ENCODE peak calls at places on chromosomes 2 and 18, in five cellular contexts. V, I, E, C and L are unnamed samples.

GRCh38 chr18:56314396-56314795 is 324.0 kb downstream of the TXNL1 start:
- DNase-seq in V (peak; percentile 53), I (no peak), E (peak; percentile 9), C (no peak), L (no peak)

GRCh38 chr2:231926761-231927565 is 767 bp upstream of the NPPC start:
- DNase-seq in C (peak; percentile 71), I (peak; percentile 85), E (no peak), V (no peak), L (no peak)

GRCh38 chr2:239337122-239337876 is 63.5 kb downstream of the HDAC4 start:
- DNase-seq in E (peak; percentile 44), I (no peak), V (no peak), C (no peak), L (peak; percentile 58)

GRCh38 chr2:19860022-19860421 is 41.8 kb downstream of the TTC32 start:
- DNase-seq in V (no peak), C (no peak), I (no peak), E (peak; percentile 84), L (no peak)

GRCh38 chr18:61153571-61153970 is 179.7 kb upstream of the CDH20 start:
- DNase-seq in V (no peak), C (no peak), I (no peak), E (no peak), L (no peak)

GRCh38 chr2:27606611-27607010 is 22.2 kb downstream of the CCDC121 start:
- DNase-seq in C (no peak), I (no peak), E (no peak), V (no peak), L (no peak)

GRCh38 chr2:74206180-74206688 is 7.8 kb downstream of the MTHFD2 start:
- DNase-seq in I (peak; percentile 59), V (no peak), C (no peak), E (peak; percentile 79), L (no peak)

GRCh38 chr18:6039055-6039454 is 143.7 kb upstream of the TMEM200C start:
- DNase-seq in I (no peak), V (no peak), E (peak; percentile 28), C (no peak), L (no peak)

GRCh38 chr18:13221821-13222220 is 3.3 kb downstream of the LDLRAD4 start:
- DNase-seq in E (peak; percentile 75), I (no peak), C (peak; percentile 93), V (peak; percentile 46), L (peak; percentile 76)

GRCh38 chr2:197128126-197128525 is 182.5 kb downstream of the ANKRD44 start:
- DNase-seq in I (no peak), C (no peak), V (no peak), E (no peak), L (no peak)

GRCh38 chr18:40055262-40055661 is 1899.8 kb upstream of the PIK3C3 start:
- DNase-seq in E (no peak), C (no peak), I (no peak), V (no peak), L (no peak)

GRCh38 chr2:184425083-184425482 is 173.2 kb upstream of the ZNF804A start:
- DNase-seq in V (no peak), C (no peak), I (no peak), E (no peak), L (no peak)

GRCh38 chr18:47721876-47722275 is 208.6 kb downstream of the SMAD2 start:
- DNase-seq in C (no peak), V (no peak), I (no peak), E (no peak), L (no peak)

GRCh38 chr2:68039317-68039716 is 23.5 kb downstream of the C1D start:
- DNase-seq in I (no peak), C (no peak), E (no peak), V (no peak), L (no peak)

GRCh38 chr18:27143580-27144287 is 41.4 kb downstream of the CHST9 start:
- DNase-seq in I (peak; percentile 68), V (peak; percentile 85), E (no peak), C (peak; percentile 67), L (no peak)

GRCh38 chr2:20113986-20114938 is 62.8 kb upstream of the LAPTM4A start:
- DNase-seq in V (no peak), I (no peak), E (no peak), C (no peak), L (no peak)

GRCh38 chr18:62249478-62250097 is 62.5 kb downstream of the RELCH start:
- DNase-seq in E (peak; percentile 87), V (peak; percentile 89), C (peak; percentile 47), I (peak; percentile 88), L (peak; percentile 82)

GRCh38 chr2:109349555-109350430 is 220.8 kb downstream of the SH3RF3 start:
- DNase-seq in I (peak; percentile 55), E (no peak), V (no peak), C (no peak), L (peak; percentile 50)

GRCh38 chr18:75076286-75076685 is 132.7 kb downstream of the PTGR3 start:
- DNase-seq in C (no peak), I (no peak), V (no peak), E (no peak), L (peak; percentile 34)

GRCh38 chr2:225103737-225104141 is 61.5 kb upstream of the DOCK10 start:
- DNase-seq in V (no peak), E (peak; percentile 34), I (no peak), C (no peak), L (no peak)

GRCh38 chr2:127407091-127407490 is 11.1 kb upstream of the PROC start:
- DNase-seq in V (no peak), E (no peak), I (no peak), C (peak; percentile 61), L (no peak)

GRCh38 chr2:127408004-127408806 is 10.0 kb upstream of the PROC start:
- DNase-seq in V (peak; percentile 92), E (peak; percentile 83), C (peak; percentile 97), I (peak; percentile 97), L (peak; percentile 87)

GRCh38 chr2:127410871-127411396 is 7.3 kb upstream of the PROC start:
- DNase-seq in C (no peak), V (peak; percentile 44), I (no peak), E (peak; percentile 37), L (no peak)

GRCh38 chr2:127407661-127408003 is 10.6 kb upstream of the PROC start:
- DNase-seq in I (no peak), C (no peak), V (no peak), E (no peak), L (no peak)

GRCh38 chr2:127408807-127409099 is 9.5 kb upstream of the PROC start:
- DNase-seq in I (no peak), V (no peak), E (no peak), C (no peak), L (no peak)
- H3K4me3 ChIP-seq in I (peak overlapping the region; percentile 71), V (no peak overlapping the region), E (no peak overlapping the region), C (peak overlapping the region; percentile 48), L (peak overlapping the region; percentile 62)

GRCh38 chr2:95273911-95274290 is 348 bp upstream of the PROM2 start:
- DNase-seq in V (no peak), C (no peak), E (no peak), I (no peak), L (no peak)
- H3K4me3 ChIP-seq in V (no peak overlapping the region), C (no peak overlapping the region), E (no peak overlapping the region), I (no peak overlapping the region), L (no peak overlapping the region)

DNA sequence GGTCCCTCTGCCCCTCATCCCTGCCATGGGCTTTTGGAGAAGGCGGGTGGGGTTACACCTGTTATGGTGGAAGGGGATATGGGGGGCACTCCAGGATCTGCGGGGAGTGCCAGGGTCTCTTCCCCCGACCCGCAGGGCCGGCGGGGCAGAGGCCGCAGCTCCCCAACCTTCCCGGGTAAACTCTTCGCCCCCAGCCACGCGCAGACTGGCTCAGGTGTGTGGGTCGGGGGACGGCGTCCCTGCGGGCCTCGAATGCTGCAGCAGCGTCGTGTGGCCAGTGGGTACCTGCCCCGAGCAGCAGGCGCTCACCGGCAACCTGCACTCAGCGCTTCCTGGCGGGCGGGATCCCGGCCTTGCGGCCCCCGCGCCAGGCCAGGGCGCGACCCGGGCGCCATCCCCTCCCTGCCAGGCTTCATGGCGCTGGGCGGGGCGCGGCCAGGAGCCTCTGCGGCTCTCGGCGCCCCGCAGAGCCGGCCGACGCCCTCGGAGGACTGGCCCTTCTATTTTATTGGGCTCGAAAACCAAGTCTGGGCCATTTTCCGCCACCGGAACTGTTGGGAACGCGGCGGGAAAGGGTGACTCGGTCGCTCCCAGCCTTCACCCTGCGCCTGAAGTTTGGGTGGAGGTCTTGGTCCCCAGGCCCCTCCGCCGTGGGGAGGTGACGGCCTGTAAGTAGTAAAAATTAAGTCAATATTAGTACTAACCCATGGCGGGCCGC is 4.5 kb downstream of the GBX2 start:
- DNase-seq in V (no peak), I (peak; percentile 77), C (no peak), E (no peak), L (no peak)
- H3K4me3 ChIP-seq in V (no peak overlapping the region), I (peak overlapping the region; percentile 67), C (no peak overlapping the region), E (no peak overlapping the region), L (peak overlapping the region; percentile 49)

GRCh38 chr2:127735044-127735443 is 33.7 kb downstream of the SFT2D3 start:
- DNase-seq in C (no peak), V (no peak), E (no peak), I (no peak), L (no peak)

GRCh38 chr2:127735537-127736399 is 34.5 kb downstream of the SFT2D3 start:
- DNase-seq in V (no peak), C (no peak), E (peak; percentile 3), I (no peak), L (no peak)

GRCh38 chr2:127733113-127733815 is 32.0 kb downstream of the SFT2D3 start:
- DNase-seq in E (no peak), V (no peak), C (no peak), I (no peak), L (no peak)

GRCh38 chr2:127737892-127738291 is 36.6 kb downstream of the SFT2D3 start:
- DNase-seq in E (no peak), V (no peak), I (no peak), C (no peak), L (no peak)

DNA sequence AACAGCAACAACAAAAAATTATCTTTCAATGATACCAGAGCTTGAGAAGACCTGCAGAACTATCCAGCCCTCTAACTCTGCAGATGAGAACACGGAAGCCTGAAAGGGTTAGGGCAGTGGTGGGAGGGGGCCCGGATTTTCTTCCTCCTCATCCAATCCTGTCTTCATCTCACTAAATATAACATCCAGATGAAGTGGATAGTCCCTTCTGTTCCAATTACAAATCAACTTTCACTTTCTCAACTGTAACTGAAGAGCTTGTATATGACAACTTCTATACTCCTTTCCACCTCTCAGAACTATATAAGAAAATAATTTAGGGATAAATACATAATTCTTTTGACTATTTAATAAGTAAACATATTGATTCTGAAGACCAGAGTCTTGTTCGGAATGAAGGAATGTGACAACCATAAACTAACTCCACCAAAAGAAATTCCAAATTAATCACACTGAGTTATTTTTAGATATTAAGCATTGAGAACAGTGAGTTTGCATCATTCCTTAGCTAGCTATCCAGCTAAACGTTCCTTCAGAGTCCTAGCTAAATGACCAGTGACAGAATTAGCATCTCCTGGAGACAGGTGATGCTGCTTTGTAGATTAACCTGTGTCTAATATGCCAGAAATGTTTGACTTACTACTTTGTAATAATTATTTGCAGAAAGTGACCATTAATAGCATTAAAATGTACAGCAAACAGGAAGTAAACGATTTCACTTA is 32.7 kb downstream of the SFT2D3 start:
- DNase-seq in E (peak; percentile 39), I (no peak), V (no peak), C (no peak), L (no peak)
- H3K4me3 ChIP-seq in E (peak overlapping the region; percentile 10), I (no peak overlapping the region), V (no peak overlapping the region), C (peak overlapping the region; percentile 35), L (peak overlapping the region; percentile 36)